ENCODE peak calls at places on chromosomes 1 and 21, in four cellular contexts. One of them, this sample, is unnamed.

GRCh38 chr1:36287595-36287994 is 18.6 kb upstream of the SH3D21 start:
- DNase-seq in skeletal muscle cell: no peak
- DNase-seq in NCI-H2107: no peak
- DNase-seq in GM12892: no peak
- DNase-seq in this sample: no peak

GRCh38 chr1:235017191-235017590 is 111.4 kb downstream of the TOMM20 start:
- DNase-seq in skeletal muscle cell: no peak
- DNase-seq in NCI-H2107: no peak
- DNase-seq in GM12892: no peak
- DNase-seq in this sample: no peak

GRCh38 chr1:98422821-98423220 is 238.7 kb upstream of the SNX7 start:
- DNase-seq in skeletal muscle cell: no peak
- DNase-seq in NCI-H2107: no peak
- DNase-seq in GM12892: no peak
- DNase-seq in this sample: no peak

GRCh38 chr1:232517204-232517603 is 112.7 kb downstream of the SIPA1L2 start:
- DNase-seq in skeletal muscle cell: no peak
- DNase-seq in NCI-H2107: no peak
- DNase-seq in GM12892: no peak
- DNase-seq in this sample: no peak

GRCh38 chr1:19483261-19483660 is 2.1 kb downstream of the CAPZB start:
- DNase-seq in skeletal muscle cell: no peak
- DNase-seq in NCI-H2107: no peak
- DNase-seq in GM12892: no peak
- DNase-seq in this sample: no peak

GRCh38 chr1:228850141-228851100 is 115.1 kb downstream of the RHOU start:
- DNase-seq in skeletal muscle cell: no peak
- DNase-seq in NCI-H2107: no peak
- DNase-seq in GM12892: no peak
- DNase-seq in this sample: no peak

GRCh38 chr1:14815175-14815882 is 216.8 kb downstream of the KAZN start:
- DNase-seq in skeletal muscle cell: no peak
- DNase-seq in NCI-H2107: no peak
- DNase-seq in GM12892: no peak
- DNase-seq in this sample: no peak

GRCh38 chr1:28062806-28063205 is 25.6 kb downstream of the EYA3 start:
- DNase-seq in skeletal muscle cell: no peak
- DNase-seq in NCI-H2107: no peak
- DNase-seq in GM12892: no peak
- DNase-seq in this sample: no peak

GRCh38 chr1:43279666-43280065 is 5.7 kb downstream of the C1orf210 start:
- DNase-seq in skeletal muscle cell: no peak
- DNase-seq in NCI-H2107: no peak
- DNase-seq in GM12892: no peak
- DNase-seq in this sample: no peak

GRCh38 chr21:39961251-39961650 is 94.0 kb downstream of the PCP4 start:
- DNase-seq in skeletal muscle cell: no peak
- DNase-seq in NCI-H2107: no peak
- DNase-seq in GM12892: no peak
- DNase-seq in this sample: no peak

GRCh38 chr1:5756434-5757176 is 235.6 kb downstream of the NPHP4 start:
- DNase-seq in skeletal muscle cell: no peak
- DNase-seq in NCI-H2107: no peak
- DNase-seq in GM12892: no peak
- DNase-seq in this sample: no peak

GRCh38 chr1:209674957-209675566 is at the start of gene G0S2:
- DNase-seq in skeletal muscle cell: no peak
- DNase-seq in NCI-H2107: no peak
- DNase-seq in GM12892: peak; percentile 29
- DNase-seq in this sample: peak; percentile 50

GRCh38 chr21:26843912-26844257 is 1.3 kb downstream of the ADAMTS1 start:
- DNase-seq in skeletal muscle cell: no peak
- DNase-seq in NCI-H2107: no peak
- DNase-seq in GM12892: no peak
- DNase-seq in this sample: no peak

This sample was measured in glutamatergic neuron.